ENCODE peak calls at places on chromosome 1, in seven cellular contexts. One of them, this sample, is unnamed.

GRCh38 chr1:43799656-43800629 is 92.6 kb downstream of the ST3GAL3 start:
- DNase-seq in lower lobe of right lung: no peak
- DNase-seq in tibial nerve: no peak
- DNase-seq in stomach: no peak
- DNase-seq in CD8-positive, alpha-beta T cell: no peak
- DNase-seq in aorta: no peak
- DNase-seq in foreskin keratinocyte: no peak
- DNase-seq in this sample: no peak

GRCh38 chr1:54421101-54421504 is 14.9 kb upstream of the SSBP3 start:
- DNase-seq in lower lobe of right lung: no peak
- DNase-seq in tibial nerve: no peak
- DNase-seq in stomach: no peak
- DNase-seq in CD8-positive, alpha-beta T cell: no peak
- DNase-seq in aorta: no peak
- DNase-seq in foreskin keratinocyte: peak; percentile 57
- DNase-seq in this sample: no peak

GRCh38 chr1:246647113-246647512 is 77.1 kb upstream of the SCCPDH start:
- DNase-seq in lower lobe of right lung: no peak
- DNase-seq in tibial nerve: no peak
- DNase-seq in stomach: no peak
- DNase-seq in CD8-positive, alpha-beta T cell: no peak
- DNase-seq in aorta: no peak
- DNase-seq in foreskin keratinocyte: no peak
- DNase-seq in this sample: no peak

GRCh38 chr1:24805534-24806301 is 60.5 kb downstream of the CLIC4 start:
- DNase-seq in lower lobe of right lung: no peak
- DNase-seq in tibial nerve: no peak
- DNase-seq in stomach: no peak
- DNase-seq in CD8-positive, alpha-beta T cell: no peak
- DNase-seq in aorta: no peak
- DNase-seq in foreskin keratinocyte: peak; percentile 70
- DNase-seq in this sample: no peak

GRCh38 chr1:63073530-63074306 is 248.6 kb upstream of the FOXD3 start:
- DNase-seq in lower lobe of right lung: no peak
- DNase-seq in tibial nerve: no peak
- DNase-seq in stomach: no peak
- DNase-seq in CD8-positive, alpha-beta T cell: no peak
- DNase-seq in aorta: no peak
- DNase-seq in foreskin keratinocyte: peak; percentile 2
- DNase-seq in this sample: no peak

GRCh38 chr1:15224903-15225485 is 22.0 kb upstream of the FHAD1 start:
- DNase-seq in lower lobe of right lung: no peak
- DNase-seq in tibial nerve: no peak
- DNase-seq in stomach: no peak
- DNase-seq in CD8-positive, alpha-beta T cell: no peak
- DNase-seq in aorta: no peak
- DNase-seq in foreskin keratinocyte: no peak
- DNase-seq in this sample: no peak

GRCh38 chr1:2788506-2789163 is 12.9 kb downstream of the TTC34 start:
- DNase-seq in lower lobe of right lung: peak; percentile 44
- DNase-seq in tibial nerve: no peak
- DNase-seq in stomach: peak; percentile 15
- DNase-seq in CD8-positive, alpha-beta T cell: no peak
- DNase-seq in aorta: peak; percentile 51
- DNase-seq in foreskin keratinocyte: no peak
- DNase-seq in this sample: peak; percentile 10

GRCh38 chr1:108708726-108709660 is 3.7 kb upstream of the FNDC7 start:
- DNase-seq in lower lobe of right lung: peak; percentile 52
- DNase-seq in tibial nerve: no peak
- DNase-seq in stomach: no peak
- DNase-seq in CD8-positive, alpha-beta T cell: peak; percentile 73
- DNase-seq in aorta: no peak
- DNase-seq in foreskin keratinocyte: no peak
- DNase-seq in this sample: peak; percentile 29

GRCh38 chr1:27873671-27874384 is 1.5 kb downstream of the THEMIS2 start:
- DNase-seq in lower lobe of right lung: peak; percentile 81
- DNase-seq in tibial nerve: no peak
- DNase-seq in stomach: no peak
- DNase-seq in CD8-positive, alpha-beta T cell: no peak
- DNase-seq in aorta: no peak
- DNase-seq in foreskin keratinocyte: no peak
- DNase-seq in this sample: no peak
- H3K4me1 ChIP-seq in lower lobe of right lung: peaks cover 43% of the 10 kb centered on the region
- H3K4me1 ChIP-seq in tibial nerve: peaks cover 18% of the 10 kb centered on the region
- H3K4me1 ChIP-seq in stomach: no peaks in the 10 kb centered on the region
- H3K4me1 ChIP-seq in CD8-positive, alpha-beta T cell: peaks cover 35% of the 10 kb centered on the region
- H3K4me1 ChIP-seq in aorta: no peaks in the 10 kb centered on the region
- H3K4me1 ChIP-seq in foreskin keratinocyte: no peaks in the 10 kb centered on the region
- H3K4me1 ChIP-seq in this sample: peaks cover 25% of the 10 kb centered on the region

GRCh38 chr1:56563568-56563967 is 15.8 kb downstream of the PLPP3 start:
- DNase-seq in lower lobe of right lung: no peak
- DNase-seq in tibial nerve: no peak
- DNase-seq in stomach: no peak
- DNase-seq in CD8-positive, alpha-beta T cell: no peak
- DNase-seq in aorta: no peak
- DNase-seq in foreskin keratinocyte: no peak
- DNase-seq in this sample: no peak

GRCh38 chr1:56569661-56570060 is 9.7 kb downstream of the PLPP3 start:
- DNase-seq in lower lobe of right lung: no peak
- DNase-seq in tibial nerve: no peak
- DNase-seq in stomach: no peak
- DNase-seq in CD8-positive, alpha-beta T cell: no peak
- DNase-seq in aorta: no peak
- DNase-seq in foreskin keratinocyte: no peak
- DNase-seq in this sample: peak; percentile 52

GRCh38 chr1:56564615-56565014 is 14.7 kb downstream of the PLPP3 start:
- DNase-seq in lower lobe of right lung: no peak
- DNase-seq in tibial nerve: no peak
- DNase-seq in stomach: no peak
- DNase-seq in CD8-positive, alpha-beta T cell: no peak
- DNase-seq in aorta: no peak
- DNase-seq in foreskin keratinocyte: no peak
- DNase-seq in this sample: no peak

GRCh38 chr1:56566040-56566774 is 13.2 kb downstream of the PLPP3 start:
- DNase-seq in lower lobe of right lung: no peak
- DNase-seq in tibial nerve: no peak
- DNase-seq in stomach: no peak
- DNase-seq in CD8-positive, alpha-beta T cell: no peak
- DNase-seq in aorta: no peak
- DNase-seq in foreskin keratinocyte: no peak
- DNase-seq in this sample: no peak

DNA sequence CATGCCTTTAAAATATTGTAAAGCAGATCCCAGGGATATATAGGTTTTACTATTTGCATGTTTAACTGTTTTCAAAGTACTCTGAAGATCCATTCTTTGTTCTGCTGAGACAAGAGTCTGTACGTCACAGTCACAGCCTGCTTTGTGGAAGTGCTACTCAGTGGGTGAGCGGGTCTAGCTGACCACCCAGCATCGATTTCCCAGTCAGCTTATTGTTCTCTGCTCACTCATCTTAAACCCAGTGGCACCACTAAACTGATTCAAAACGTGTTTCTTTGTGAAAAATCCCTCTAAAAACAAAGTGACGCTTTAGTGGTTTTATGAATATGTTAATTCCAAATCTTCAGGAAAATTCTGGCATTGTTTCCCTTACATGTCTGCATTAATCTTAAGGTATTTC is 12.4 kb downstream of the PLPP3 start:
- DNase-seq in lower lobe of right lung: no peak
- DNase-seq in tibial nerve: no peak
- DNase-seq in stomach: no peak
- DNase-seq in CD8-positive, alpha-beta T cell: no peak
- DNase-seq in aorta: no peak
- DNase-seq in foreskin keratinocyte: no peak
- DNase-seq in this sample: no peak
- H3K4me1 ChIP-seq in lower lobe of right lung: peaks cover 70% of the 10 kb centered on the region
- H3K4me1 ChIP-seq in tibial nerve: peaks cover 34% of the 10 kb centered on the region
- H3K4me1 ChIP-seq in stomach: peaks cover 34% of the 10 kb centered on the region
- H3K4me1 ChIP-seq in CD8-positive, alpha-beta T cell: no peaks in the 10 kb centered on the region
- H3K4me1 ChIP-seq in aorta: peaks cover 15% of the 10 kb centered on the region
- H3K4me1 ChIP-seq in foreskin keratinocyte: no peaks in the 10 kb centered on the region
- H3K4me1 ChIP-seq in this sample: peaks cover 29% of the 10 kb centered on the region

GRCh38 chr1:201465698-201466290 is 3.2 kb downstream of the PHLDA3 start:
- DNase-seq in lower lobe of right lung: no peak
- DNase-seq in tibial nerve: no peak
- DNase-seq in stomach: no peak
- DNase-seq in CD8-positive, alpha-beta T cell: no peak
- DNase-seq in aorta: peak; percentile 57
- DNase-seq in foreskin keratinocyte: no peak
- DNase-seq in this sample: peak; percentile 58

GRCh38 chr1:201461193-201461657 is 7.8 kb downstream of the PHLDA3 start:
- DNase-seq in lower lobe of right lung: no peak
- DNase-seq in tibial nerve: no peak
- DNase-seq in stomach: peak; percentile 61
- DNase-seq in CD8-positive, alpha-beta T cell: no peak
- DNase-seq in aorta: no peak
- DNase-seq in foreskin keratinocyte: peak; percentile 99
- DNase-seq in this sample: no peak

GRCh38 chr1:201461783-201462441 is 7.1 kb downstream of the PHLDA3 start:
- DNase-seq in lower lobe of right lung: peak; percentile 86
- DNase-seq in tibial nerve: peak; percentile 82
- DNase-seq in stomach: peak; percentile 67
- DNase-seq in CD8-positive, alpha-beta T cell: no peak
- DNase-seq in aorta: peak; percentile 93
- DNase-seq in foreskin keratinocyte: peak; percentile 98
- DNase-seq in this sample: peak; percentile 79

GRCh38 chr1:201460783-201461182 is 8.2 kb downstream of the PHLDA3 start:
- DNase-seq in lower lobe of right lung: no peak
- DNase-seq in tibial nerve: no peak
- DNase-seq in stomach: no peak
- DNase-seq in CD8-positive, alpha-beta T cell: no peak
- DNase-seq in aorta: no peak
- DNase-seq in foreskin keratinocyte: no peak
- DNase-seq in this sample: no peak

GRCh38 chr1:201463071-201463552 is 5.9 kb downstream of the PHLDA3 start:
- DNase-seq in lower lobe of right lung: peak; percentile 59
- DNase-seq in tibial nerve: no peak
- DNase-seq in stomach: no peak
- DNase-seq in CD8-positive, alpha-beta T cell: no peak
- DNase-seq in aorta: no peak
- DNase-seq in foreskin keratinocyte: no peak
- DNase-seq in this sample: peak; percentile 57
- H3K4me1 ChIP-seq in lower lobe of right lung: peaks cover 54% of the 10 kb centered on the region
- H3K4me1 ChIP-seq in tibial nerve: peaks cover 42% of the 10 kb centered on the region
- H3K4me1 ChIP-seq in stomach: peaks cover 40% of the 10 kb centered on the region
- H3K4me1 ChIP-seq in CD8-positive, alpha-beta T cell: no peaks in the 10 kb centered on the region
- H3K4me1 ChIP-seq in aorta: no peaks in the 10 kb centered on the region
- H3K4me1 ChIP-seq in foreskin keratinocyte: peaks cover 20% of the 10 kb centered on the region
- H3K4me1 ChIP-seq in this sample: peaks cover 37% of the 10 kb centered on the region

DNA sequence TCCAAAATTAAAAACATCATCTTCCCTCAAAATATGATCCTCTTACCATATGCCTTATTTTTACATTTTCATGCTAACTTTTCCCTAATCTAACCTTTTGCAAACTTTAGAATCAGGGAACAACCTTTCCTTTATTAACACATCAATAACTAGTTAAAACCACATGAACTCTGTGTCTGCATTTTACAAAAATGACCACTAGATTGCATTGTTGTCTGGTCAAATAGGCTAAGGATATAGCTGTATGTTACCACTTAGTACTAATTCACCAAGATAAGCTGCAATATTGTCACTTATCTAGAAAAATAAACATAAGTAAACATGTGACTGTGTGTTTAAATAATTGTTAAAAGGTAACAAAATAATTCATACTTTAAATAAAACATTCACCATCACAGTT is 82.3 kb downstream of the DENND1B start:
- DNase-seq in lower lobe of right lung: no peak
- DNase-seq in tibial nerve: no peak
- DNase-seq in stomach: no peak
- DNase-seq in CD8-positive, alpha-beta T cell: no peak
- DNase-seq in aorta: no peak
- DNase-seq in foreskin keratinocyte: peak; percentile 23
- DNase-seq in this sample: no peak
- H3K4me1 ChIP-seq in lower lobe of right lung: peaks cover 8% of the 10 kb centered on the region
- H3K4me1 ChIP-seq in tibial nerve: peaks cover 7% of the 10 kb centered on the region
- H3K4me1 ChIP-seq in stomach: no peaks in the 10 kb centered on the region
- H3K4me1 ChIP-seq in CD8-positive, alpha-beta T cell: no peaks in the 10 kb centered on the region
- H3K4me1 ChIP-seq in aorta: peaks cover 4% of the 10 kb centered on the region
- H3K4me1 ChIP-seq in foreskin keratinocyte: peaks cover 11% of the 10 kb centered on the region
- H3K4me1 ChIP-seq in this sample: peaks cover 6% of the 10 kb centered on the region